ENCODE peak calls at places on chromosome 17, in four cellular contexts. L is astrocyte, F is lower lobe of right lung, Z is SJSA1. T is an unnamed sample. For H3K4me1, the result is how much of the 10 kb centered on the place peaks cover.

GRCh38 chr17:7685533-7686220 is 1.6 kb downstream of the TP53 start:
- DNase-seq in L (peak), F (peak), Z (peak), T (peak)

GRCh38 chr17:7634384-7634783 is 4.4 kb downstream of the SHBG start:
- DNase-seq in L (no peak), F (no peak), Z (no peak), T (no peak)

GRCh38 chr17:34306466-34306865 is 12.8 kb upstream of the CCL8 start:
- DNase-seq in L (peak), F (no peak), Z (peak), T (no peak)

GRCh38 chr17:66755944-66756290 is 79.0 kb upstream of the CACNG5 start:
- DNase-seq in L (no peak), F (no peak), Z (no peak), T (no peak)

GRCh38 chr17:73325527-73325842 is 13.7 kb upstream of the CDC42EP4 start:
- DNase-seq in L (no peak), F (no peak), Z (no peak), T (no peak)

GRCh38 chr17:48539177-48539576 is 5.7 kb downstream of the HOXB2 start:
- DNase-seq in L (peak), F (no peak), Z (no peak), T (no peak)

GRCh38 chr17:4256952-4257351 is 6.8 kb downstream of the ANKFY1 start:
- DNase-seq in L (no peak), F (no peak), Z (no peak), T (no peak)

GRCh38 chr17:49249890-49250522 is 19.4 kb upstream of the PHOSPHO1 start:
- DNase-seq in L (no peak), F (no peak), Z (no peak), T (no peak)

GRCh38 chr17:54738496-54738895 is 162.2 kb upstream of the TOM1L1 start:
- DNase-seq in L (no peak), F (no peak), Z (no peak), T (no peak)

GRCh38 chr17:82267575-82268379 is 5.7 kb downstream of the CSNK1D start:
- DNase-seq in L (peak), F (peak), Z (peak), T (peak)

GRCh38 chr17:43755389-43755875 is 3.2 kb downstream of the SOST start:
- DNase-seq in L (peak), F (no peak), Z (no peak), T (peak)

GRCh38 chr17:39700148-39700987 is 504 bp downstream of the ERBB2 start:
- DNase-seq in L (no peak), F (no peak), Z (peak), T (no peak)

GRCh38 chr17:34667656-34668055 is 88.3 kb downstream of the TMEM132E start:
- DNase-seq in L (no peak), F (no peak), Z (no peak), T (no peak)

GRCh38 chr17:29176500-29177351 is 3.5 kb downstream of the MYO18A start:
- DNase-seq in L (no peak), F (peak), Z (no peak), T (peak)
- H3K27ac ChIP-seq in L (no peak), F (peak), Z (no peak), T (no peak)

GRCh38 chr17:65035191-65035590 is 21.3 kb downstream of the GNA13 start:
- DNase-seq in L (no peak), F (no peak), Z (no peak), T (no peak)
- H3K4me1 ChIP-seq in L (under half), F (half or more), Z (under half), T (under half)

DNA sequence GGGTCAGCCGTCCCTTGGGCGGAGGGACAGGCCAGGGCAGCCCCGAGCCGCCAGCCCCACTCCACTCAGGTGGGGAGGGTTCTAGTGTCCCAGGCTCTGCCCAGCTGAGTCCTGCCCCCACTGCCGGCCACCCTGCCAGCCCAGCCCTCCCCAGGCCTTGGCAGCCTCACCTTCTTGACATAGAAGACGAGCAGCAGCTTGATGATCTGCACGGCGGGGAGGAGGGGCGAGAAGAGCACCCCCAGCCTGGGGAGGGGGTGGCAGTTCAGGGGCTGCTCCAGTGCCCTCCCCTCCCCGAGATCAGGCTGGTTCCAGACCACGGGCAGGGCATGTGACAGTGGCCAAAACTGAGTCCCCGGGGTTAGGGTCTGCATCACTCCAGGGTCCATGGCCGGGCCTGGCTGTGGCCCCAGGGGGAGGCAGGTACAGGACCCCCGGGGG is 9.7 kb downstream of the TMC6 start:
- DNase-seq in L (no peak), F (no peak), Z (no peak), T (peak)
- H3K27ac ChIP-seq in L (no peak), F (no peak), Z (no peak), T (no peak)

GRCh38 chr17:29595107-29595942 is 2.4 kb downstream of the ANKRD13B start:
- DNase-seq in L (no peak), F (no peak), Z (no peak), T (no peak)
- H3K4me1 ChIP-seq in L (under half), F (under half), Z (under half), T (under half)

DNA sequence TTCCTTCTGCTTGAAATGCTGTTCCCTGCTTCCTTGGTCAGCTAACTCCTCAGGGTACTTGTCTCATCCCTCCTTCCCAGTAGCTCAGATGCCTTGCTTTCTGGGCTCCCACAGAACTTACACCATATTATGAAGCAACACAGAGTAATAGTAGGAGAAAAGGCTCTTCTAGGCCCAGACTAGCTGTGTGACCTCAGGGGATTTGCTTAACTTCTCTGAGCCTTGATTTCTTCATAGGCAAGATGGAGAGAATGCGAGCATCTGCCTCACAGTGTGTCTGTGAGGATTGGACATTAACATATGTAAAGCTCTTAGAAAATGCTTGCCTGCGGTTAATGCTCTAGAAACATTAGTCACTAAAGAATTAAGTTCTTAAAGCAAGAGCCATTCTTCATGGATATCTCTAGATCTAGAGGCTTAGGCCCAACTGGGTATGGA is 22.3 kb upstream of the PECAM1 start:
- DNase-seq in L (peak), F (no peak), Z (no peak), T (no peak)
- H3K27ac ChIP-seq in L (no peak), F (peak), Z (no peak), T (no peak)

DNA sequence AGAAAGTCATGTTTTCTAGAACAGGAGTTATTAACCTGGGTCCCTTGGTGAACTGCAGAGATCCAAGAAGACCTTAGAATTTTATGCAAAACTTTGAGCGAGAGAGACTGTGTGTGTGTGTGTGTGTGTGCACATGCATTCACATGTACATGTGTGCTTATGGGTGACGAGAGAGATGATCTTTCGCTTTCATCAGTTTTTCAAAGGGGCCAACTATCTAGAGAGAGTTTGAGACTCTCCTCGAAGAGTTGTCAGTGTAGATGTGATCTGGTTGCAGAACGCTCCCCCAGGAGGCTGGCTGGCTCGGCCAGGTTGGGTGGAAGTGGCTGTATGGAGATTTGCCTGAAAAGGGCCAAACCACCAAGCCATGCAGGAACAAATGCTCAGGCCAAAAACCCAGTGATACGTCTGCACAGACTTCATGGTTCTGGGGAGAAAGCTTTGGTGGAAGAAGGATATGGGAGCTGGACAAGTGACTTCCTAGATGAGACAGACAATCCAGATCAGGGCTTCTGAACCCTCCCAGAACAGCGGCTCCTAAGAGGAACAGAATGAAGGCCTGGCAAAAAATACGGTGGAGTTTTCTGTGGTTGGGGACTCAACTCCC is 6.1 kb downstream of the PIK3R5 start:
- DNase-seq in L (no peak), F (no peak), Z (no peak), T (no peak)
- H3K4me1 ChIP-seq in L (under half), F (under half), Z (under half), T (under half)

DNA sequence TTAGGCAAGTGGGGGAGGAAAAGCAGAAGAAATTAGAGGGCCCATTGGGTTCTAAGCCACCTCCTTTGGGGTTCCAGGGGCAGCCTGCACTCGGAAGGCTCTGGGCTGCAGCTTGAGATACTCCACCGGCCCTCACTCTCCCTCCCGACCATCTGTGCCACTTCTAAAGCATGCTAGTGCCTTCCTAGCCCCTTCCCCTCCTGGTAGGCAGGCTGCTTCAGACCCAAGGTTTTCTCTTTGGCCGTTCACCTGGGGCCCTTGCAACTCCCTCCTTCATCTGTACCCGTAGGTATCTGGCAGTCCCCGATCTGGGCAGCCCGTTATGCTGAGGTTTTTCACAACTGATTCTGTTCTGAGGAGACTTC is 98.5 kb downstream of the RAB11FIP4 start:
- DNase-seq in L (no peak), F (no peak), Z (no peak), T (no peak)
- H3K27ac ChIP-seq in L (no peak), F (peak), Z (no peak), T (no peak)

T was measured in aorta.